ENCODE peak calls at places on chromosomes 11 and 22, in five cellular contexts. One of them, this sample, is unnamed. For H3K9me3, the result is how much of the 10 kb centered on the place peaks cover.

GRCh38 chr11:67649634-67650540 is 643 bp downstream of the ACY3 start:
- DNase-seq in left ventricle myocardium inferior: no peak
- DNase-seq in GM12878: no peak
- DNase-seq in breast epithelium: no peak
- DNase-seq in K562: no peak
- DNase-seq in this sample: no peak

GRCh38 chr11:34204396-34205279 is 99.2 kb downstream of the NAT10 start:
- DNase-seq in left ventricle myocardium inferior: no peak
- DNase-seq in GM12878: no peak
- DNase-seq in breast epithelium: no peak
- DNase-seq in K562: no peak
- DNase-seq in this sample: peak

GRCh38 chr11:36150986-36151385 is 138.2 kb downstream of the COMMD9 start:
- DNase-seq in left ventricle myocardium inferior: no peak
- DNase-seq in GM12878: no peak
- DNase-seq in breast epithelium: no peak
- DNase-seq in K562: no peak
- DNase-seq in this sample: no peak

GRCh38 chr11:69854719-69855118 is 35.5 kb upstream of the FGF3 start:
- DNase-seq in left ventricle myocardium inferior: no peak
- DNase-seq in GM12878: no peak
- DNase-seq in breast epithelium: no peak
- DNase-seq in K562: no peak
- DNase-seq in this sample: peak

GRCh38 chr11:126318642-126319373 is 14.9 kb downstream of the DCPS start:
- DNase-seq in left ventricle myocardium inferior: peak
- DNase-seq in GM12878: peak
- DNase-seq in breast epithelium: peak
- DNase-seq in K562: no peak
- DNase-seq in this sample: peak

GRCh38 chr22:30882181-30882771 is 86.3 kb downstream of the MORC2 start:
- DNase-seq in left ventricle myocardium inferior: no peak
- DNase-seq in GM12878: no peak
- DNase-seq in breast epithelium: no peak
- DNase-seq in K562: no peak
- DNase-seq in this sample: no peak

GRCh38 chr11:33900159-33900855 is 8.4 kb upstream of the LMO2 start:
- DNase-seq in left ventricle myocardium inferior: no peak
- DNase-seq in GM12878: no peak
- DNase-seq in breast epithelium: no peak
- DNase-seq in K562: no peak
- DNase-seq in this sample: no peak

GRCh38 chr11:124867700-124868099 is 2.5 kb downstream of the ROBO3 start:
- DNase-seq in left ventricle myocardium inferior: no peak
- DNase-seq in GM12878: no peak
- DNase-seq in breast epithelium: no peak
- DNase-seq in K562: peak
- DNase-seq in this sample: no peak

GRCh38 chr11:65576867-65577755 is 1.3 kb downstream of the EHBP1L1 start:
- DNase-seq in left ventricle myocardium inferior: peak
- DNase-seq in GM12878: no peak
- DNase-seq in breast epithelium: no peak
- DNase-seq in K562: no peak
- DNase-seq in this sample: peak

GRCh38 chr11:119011476-119011875 is 6.7 kb downstream of the RPS25 start:
- DNase-seq in left ventricle myocardium inferior: no peak
- DNase-seq in GM12878: no peak
- DNase-seq in breast epithelium: no peak
- DNase-seq in K562: no peak
- DNase-seq in this sample: no peak

GRCh38 chr11:47523491-47524199 is 29.3 kb downstream of the CELF1 start:
- DNase-seq in left ventricle myocardium inferior: no peak
- DNase-seq in GM12878: no peak
- DNase-seq in breast epithelium: no peak
- DNase-seq in K562: peak
- DNase-seq in this sample: peak

GRCh38 chr22:18057568-18058209 is 20.1 kb upstream of the PEX26 start:
- DNase-seq in left ventricle myocardium inferior: no peak
- DNase-seq in GM12878: peak
- DNase-seq in breast epithelium: peak
- DNase-seq in K562: peak
- DNase-seq in this sample: peak

GRCh38 chr11:81071641-81072040 is 1630.8 kb upstream of the TENM4 start:
- DNase-seq in left ventricle myocardium inferior: no peak
- DNase-seq in GM12878: no peak
- DNase-seq in breast epithelium: no peak
- DNase-seq in K562: no peak
- DNase-seq in this sample: no peak

GRCh38 chr11:111918390-111919256 is at the start of gene C11orf52:
- DNase-seq in left ventricle myocardium inferior: no peak
- DNase-seq in GM12878: no peak
- DNase-seq in breast epithelium: peak
- DNase-seq in K562: no peak
- DNase-seq in this sample: no peak

GRCh38 chr11:86172894-86173293 is 71.7 kb upstream of the EED start:
- DNase-seq in left ventricle myocardium inferior: no peak
- DNase-seq in GM12878: no peak
- DNase-seq in breast epithelium: no peak
- DNase-seq in K562: peak
- DNase-seq in this sample: no peak

GRCh38 chr11:131867457-131868257 is 497.2 kb downstream of the NTM start:
- DNase-seq in left ventricle myocardium inferior: peak
- DNase-seq in GM12878: no peak
- DNase-seq in breast epithelium: peak
- DNase-seq in K562: no peak
- DNase-seq in this sample: peak

GRCh38 chr11:57164317-57164716 is 17.4 kb upstream of the LRRC55 start:
- DNase-seq in left ventricle myocardium inferior: no peak
- DNase-seq in GM12878: no peak
- DNase-seq in breast epithelium: no peak
- DNase-seq in K562: no peak
- DNase-seq in this sample: no peak

GRCh38 chr11:10302744-10303557 is 1.9 kb upstream of the ADM start:
- DNase-seq in left ventricle myocardium inferior: peak
- DNase-seq in GM12878: no peak
- DNase-seq in breast epithelium: peak
- DNase-seq in K562: peak
- DNase-seq in this sample: peak

GRCh38 chr11:12707500-12707880 is 33.3 kb downstream of the TEAD1 start:
- DNase-seq in left ventricle myocardium inferior: no peak
- DNase-seq in GM12878: no peak
- DNase-seq in breast epithelium: no peak
- DNase-seq in K562: no peak
- DNase-seq in this sample: no peak

GRCh38 chr11:44112083-44112865 is 16.8 kb downstream of the EXT2 start:
- DNase-seq in left ventricle myocardium inferior: peak
- DNase-seq in GM12878: no peak
- DNase-seq in breast epithelium: no peak
- DNase-seq in K562: no peak
- DNase-seq in this sample: no peak

GRCh38 chr11:111299111-111300026 is 1.0 kb downstream of the POU2AF3 start:
- DNase-seq in left ventricle myocardium inferior: peak
- DNase-seq in GM12878: no peak
- DNase-seq in breast epithelium: peak
- DNase-seq in K562: no peak
- DNase-seq in this sample: peak

GRCh38 chr11:113730887-113731726 is 25.0 kb upstream of the TMPRSS5 start:
- DNase-seq in left ventricle myocardium inferior: no peak
- DNase-seq in GM12878: no peak
- DNase-seq in breast epithelium: no peak
- DNase-seq in K562: peak
- DNase-seq in this sample: peak

GRCh38 chr11:94876645-94877445 is 96.5 kb downstream of the CWC15 start:
- DNase-seq in left ventricle myocardium inferior: peak
- DNase-seq in GM12878: peak
- DNase-seq in breast epithelium: peak
- DNase-seq in K562: peak
- DNase-seq in this sample: peak

GRCh38 chr22:24433868-24434471 is 6.6 kb downstream of the ADORA2A start:
- DNase-seq in left ventricle myocardium inferior: no peak
- DNase-seq in GM12878: peak
- DNase-seq in breast epithelium: no peak
- DNase-seq in K562: no peak
- DNase-seq in this sample: no peak

GRCh38 chr22:44351685-44352377 is 39.1 kb upstream of the SHISAL1 start:
- DNase-seq in left ventricle myocardium inferior: no peak
- DNase-seq in GM12878: no peak
- DNase-seq in breast epithelium: no peak
- DNase-seq in K562: no peak
- DNase-seq in this sample: peak

GRCh38 chr11:105912666-105913065 is 109.4 kb downstream of the MSANTD4 start:
- DNase-seq in left ventricle myocardium inferior: no peak
- DNase-seq in GM12878: no peak
- DNase-seq in breast epithelium: no peak
- DNase-seq in K562: no peak
- DNase-seq in this sample: no peak

GRCh38 chr11:20077973-20078372 is 82.3 kb downstream of the DBX1 start:
- DNase-seq in left ventricle myocardium inferior: no peak
- DNase-seq in GM12878: no peak
- DNase-seq in breast epithelium: no peak
- DNase-seq in K562: no peak
- DNase-seq in this sample: no peak

GRCh38 chr11:10654211-10655150 is 39.1 kb downstream of the IRAG1 start:
- DNase-seq in left ventricle myocardium inferior: no peak
- DNase-seq in GM12878: peak
- DNase-seq in breast epithelium: no peak
- DNase-seq in K562: peak
- DNase-seq in this sample: no peak

GRCh38 chr22:37487129-37487528 is 945 bp upstream of the MFNG start:
- DNase-seq in left ventricle myocardium inferior: no peak
- DNase-seq in GM12878: no peak
- DNase-seq in breast epithelium: no peak
- DNase-seq in K562: no peak
- DNase-seq in this sample: no peak

GRCh38 chr11:125763483-125763882 is 15.1 kb downstream of the PATE2 start:
- DNase-seq in left ventricle myocardium inferior: no peak
- DNase-seq in GM12878: no peak
- DNase-seq in breast epithelium: no peak
- DNase-seq in K562: no peak
- DNase-seq in this sample: no peak

GRCh38 chr11:65524010-65524746 is 705 bp upstream of the SCYL1 start:
- DNase-seq in left ventricle myocardium inferior: peak
- DNase-seq in GM12878: no peak
- DNase-seq in breast epithelium: no peak
- DNase-seq in K562: peak
- DNase-seq in this sample: peak

GRCh38 chr22:29266564-29267461 is 968 bp downstream of the RHBDD3 start:
- DNase-seq in left ventricle myocardium inferior: no peak
- DNase-seq in GM12878: no peak
- DNase-seq in breast epithelium: no peak
- DNase-seq in K562: no peak
- DNase-seq in this sample: peak

GRCh38 chr11:119472186-119472855 is 49.3 kb upstream of the THY1 start:
- DNase-seq in left ventricle myocardium inferior: no peak
- DNase-seq in GM12878: no peak
- DNase-seq in breast epithelium: peak
- DNase-seq in K562: no peak
- DNase-seq in this sample: peak

GRCh38 chr22:48520207-48520606 is 1307.5 kb downstream of the BRD1 start:
- DNase-seq in left ventricle myocardium inferior: no peak
- DNase-seq in GM12878: no peak
- DNase-seq in breast epithelium: no peak
- DNase-seq in K562: no peak
- DNase-seq in this sample: no peak

GRCh38 chr22:48520888-48521600 is 1306.6 kb downstream of the BRD1 start:
- DNase-seq in left ventricle myocardium inferior: no peak
- DNase-seq in GM12878: no peak
- DNase-seq in breast epithelium: no peak
- DNase-seq in K562: peak
- DNase-seq in this sample: no peak

GRCh38 chr22:48523761-48524160 is 1303.9 kb downstream of the BRD1 start:
- DNase-seq in left ventricle myocardium inferior: no peak
- DNase-seq in GM12878: no peak
- DNase-seq in breast epithelium: no peak
- DNase-seq in K562: no peak
- DNase-seq in this sample: no peak

GRCh38 chr22:48523091-48523490 is 1304.6 kb downstream of the BRD1 start:
- DNase-seq in left ventricle myocardium inferior: no peak
- DNase-seq in GM12878: no peak
- DNase-seq in breast epithelium: no peak
- DNase-seq in K562: no peak
- DNase-seq in this sample: no peak

GRCh38 chr22:48522271-48522670 is 1305.4 kb downstream of the BRD1 start:
- DNase-seq in left ventricle myocardium inferior: no peak
- DNase-seq in GM12878: no peak
- DNase-seq in breast epithelium: no peak
- DNase-seq in K562: no peak
- DNase-seq in this sample: no peak
- H3K9me3 ChIP-seq in left ventricle myocardium inferior: under half
- H3K9me3 ChIP-seq in GM12878: under half
- H3K9me3 ChIP-seq in breast epithelium: under half
- H3K9me3 ChIP-seq in K562: under half
- H3K9me3 ChIP-seq in this sample: under half

GRCh38 chr22:40498454-40499186 is 128.2 kb downstream of the SGSM3 start:
- DNase-seq in left ventricle myocardium inferior: no peak
- DNase-seq in GM12878: no peak
- DNase-seq in breast epithelium: no peak
- DNase-seq in K562: peak
- DNase-seq in this sample: peak
- H3K4me3 ChIP-seq in left ventricle myocardium inferior: no peak
- H3K4me3 ChIP-seq in GM12878: no peak
- H3K4me3 ChIP-seq in breast epithelium: no peak
- H3K4me3 ChIP-seq in K562: no peak
- H3K4me3 ChIP-seq in this sample: no peak

GRCh38 chr11:2820976-2821375 is 64.6 kb downstream of the CDKN1C start:
- DNase-seq in left ventricle myocardium inferior: peak
- DNase-seq in GM12878: no peak
- DNase-seq in breast epithelium: no peak
- DNase-seq in K562: no peak
- DNase-seq in this sample: no peak
- H3K9me3 ChIP-seq in left ventricle myocardium inferior: under half
- H3K9me3 ChIP-seq in GM12878: under half
- H3K9me3 ChIP-seq in breast epithelium: under half
- H3K9me3 ChIP-seq in K562: under half
- H3K9me3 ChIP-seq in this sample: under half

GRCh38 chr22:32328306-32329201 is 29.1 kb upstream of the RFPL3 start:
- DNase-seq in left ventricle myocardium inferior: no peak
- DNase-seq in GM12878: no peak
- DNase-seq in breast epithelium: no peak
- DNase-seq in K562: no peak
- DNase-seq in this sample: no peak
- H3K4me3 ChIP-seq in left ventricle myocardium inferior: no peak
- H3K4me3 ChIP-seq in GM12878: no peak
- H3K4me3 ChIP-seq in breast epithelium: no peak
- H3K4me3 ChIP-seq in K562: no peak
- H3K4me3 ChIP-seq in this sample: no peak

GRCh38 chr22:48840112-48840949 is 987.3 kb downstream of the BRD1 start:
- DNase-seq in left ventricle myocardium inferior: no peak
- DNase-seq in GM12878: no peak
- DNase-seq in breast epithelium: no peak
- DNase-seq in K562: no peak
- DNase-seq in this sample: no peak
- H3K9me3 ChIP-seq in left ventricle myocardium inferior: under half
- H3K9me3 ChIP-seq in GM12878: under half
- H3K9me3 ChIP-seq in breast epithelium: under half
- H3K9me3 ChIP-seq in K562: under half
- H3K9me3 ChIP-seq in this sample: under half

GRCh38 chr11:64249038-64249437 is 2.3 kb upstream of the PLCB3 start:
- DNase-seq in left ventricle myocardium inferior: no peak
- DNase-seq in GM12878: no peak
- DNase-seq in breast epithelium: no peak
- DNase-seq in K562: no peak
- DNase-seq in this sample: no peak
- H3K4me3 ChIP-seq in left ventricle myocardium inferior: no peak
- H3K4me3 ChIP-seq in GM12878: no peak
- H3K4me3 ChIP-seq in breast epithelium: no peak
- H3K4me3 ChIP-seq in K562: no peak
- H3K4me3 ChIP-seq in this sample: no peak